ENCODE peak calls at places on chromosomes 11 and 22, in ten cellular contexts. I, T, C, H, A, Y, D, V, M and U are unnamed samples. For H3K9me3, the result is how much of the 10 kb centered on the place peaks cover.

GRCh38 chr11:19552684-19553083 is 160.0 kb upstream of the NAV2 start:
- DNase-seq in I (no peak), T (no peak), C (no peak), H (no peak), A (no peak), Y (no peak), D (no peak), V (no peak), M (no peak), U (no peak)

GRCh38 chr22:33034753-33035152 is 23.4 kb downstream of the SYN3 start:
- DNase-seq in I (peak), T (no peak), C (no peak), H (no peak), A (no peak), Y (no peak), D (no peak), V (no peak), M (no peak), U (no peak)

GRCh38 chr11:101003468-101003867 is 126.1 kb downstream of the PGR start:
- DNase-seq in I (no peak), T (no peak), C (no peak), H (no peak), A (no peak), Y (no peak), D (no peak), V (no peak), M (no peak), U (no peak)

GRCh38 chr11:130118636-130119387 is 40.8 kb upstream of the ST14 start:
- DNase-seq in I (no peak), T (peak), C (peak), H (no peak), A (no peak), Y (peak), D (no peak), V (no peak), M (no peak), U (no peak)

GRCh38 chr11:46916669-46917108 is 1.7 kb downstream of the LRP4 start:
- DNase-seq in I (peak), T (no peak), C (peak), H (peak), A (no peak), Y (no peak), D (peak), V (peak), M (peak), U (no peak)

GRCh38 chr22:42217019-42217751 is 53.3 kb downstream of the TCF20 start:
- DNase-seq in I (no peak), T (no peak), C (no peak), H (no peak), A (no peak), Y (no peak), D (no peak), V (no peak), M (peak), U (no peak)

GRCh38 chr11:120565436-120566155 is 54.0 kb downstream of the GRIK4 start:
- DNase-seq in I (no peak), T (no peak), C (no peak), H (no peak), A (no peak), Y (no peak), D (no peak), V (no peak), M (no peak), U (no peak)

GRCh38 chr11:4697583-4697982 is at the start of gene OR51E2:
- DNase-seq in I (no peak), T (no peak), C (no peak), H (no peak), A (no peak), Y (no peak), D (no peak), V (no peak), M (peak), U (no peak)

GRCh38 chr11:93192163-93192562 is 5.6 kb downstream of the SLC36A4 start:
- DNase-seq in I (no peak), T (no peak), C (no peak), H (no peak), A (no peak), Y (no peak), D (no peak), V (no peak), M (no peak), U (no peak)

GRCh38 chr22:39229688-39230260 is 15.0 kb downstream of the PDGFB start:
- DNase-seq in I (no peak), T (no peak), C (no peak), H (no peak), A (no peak), Y (no peak), D (no peak), V (no peak), M (no peak), U (no peak)

GRCh38 chr11:113289341-113290187 is 24.8 kb upstream of the TTC12 start:
- DNase-seq in I (peak), T (peak), C (peak), H (peak), A (no peak), Y (peak), D (peak), V (peak), M (peak), U (peak)

GRCh38 chr11:44611687-44612437 is 46.4 kb downstream of the CD82 start:
- DNase-seq in I (no peak), T (peak), C (peak), H (no peak), A (no peak), Y (peak), D (no peak), V (no peak), M (no peak), U (peak)

GRCh38 chr11:34305095-34305692 is 52.6 kb downstream of the ABTB2 start:
- DNase-seq in I (no peak), T (no peak), C (no peak), H (no peak), A (no peak), Y (no peak), D (no peak), V (no peak), M (no peak), U (no peak)

GRCh38 chr11:124716596-124716995 is 23.1 kb upstream of the NRGN start:
- DNase-seq in I (no peak), T (no peak), C (no peak), H (no peak), A (no peak), Y (no peak), D (no peak), V (no peak), M (no peak), U (no peak)

GRCh38 chr22:37529652-37530345 is 10.6 kb upstream of the CARD10 start:
- DNase-seq in I (no peak), T (no peak), C (no peak), H (no peak), A (no peak), Y (no peak), D (no peak), V (no peak), M (no peak), U (no peak)

GRCh38 chr22:22410121-22410520 is 98.4 kb downstream of the ZNF280B start:
- DNase-seq in I (no peak), T (no peak), C (no peak), H (peak), A (no peak), Y (no peak), D (no peak), V (peak), M (no peak), U (no peak)

GRCh38 chr11:12824281-12825041 is 150.2 kb downstream of the TEAD1 start:
- DNase-seq in I (peak), T (no peak), C (no peak), H (no peak), A (no peak), Y (no peak), D (peak), V (peak), M (no peak), U (no peak)

GRCh38 chr22:32558681-32559355 is 84.2 kb downstream of the FBXO7 start:
- DNase-seq in I (peak), T (no peak), C (no peak), H (peak), A (peak), Y (no peak), D (peak), V (peak), M (peak), U (no peak)

GRCh38 chr22:27845603-27846100 is 44.1 kb upstream of the MN1 start:
- DNase-seq in I (no peak), T (no peak), C (no peak), H (no peak), A (no peak), Y (no peak), D (no peak), V (no peak), M (no peak), U (no peak)

GRCh38 chr22:28025333-28025732 is 106.3 kb upstream of the PITPNB start:
- DNase-seq in I (no peak), T (no peak), C (no peak), H (no peak), A (no peak), Y (peak), D (no peak), V (peak), M (no peak), U (no peak)

GRCh38 chr11:12539570-12539969 is 134.7 kb upstream of the TEAD1 start:
- DNase-seq in I (no peak), T (no peak), C (no peak), H (no peak), A (no peak), Y (no peak), D (no peak), V (no peak), M (no peak), U (no peak)

GRCh38 chr11:25423436-25424184 is 908.3 kb upstream of the ANO3 start:
- DNase-seq in I (no peak), T (no peak), C (no peak), H (no peak), A (no peak), Y (no peak), D (no peak), V (no peak), M (no peak), U (no peak)

GRCh38 chr22:37248251-37248650 is 4.2 kb upstream of the RAC2 start:
- DNase-seq in I (no peak), T (no peak), C (no peak), H (no peak), A (no peak), Y (no peak), D (no peak), V (no peak), M (no peak), U (no peak)

GRCh38 chr11:85717360-85717927 is 31.4 kb upstream of the CCDC89 start:
- DNase-seq in I (no peak), T (no peak), C (no peak), H (no peak), A (no peak), Y (no peak), D (no peak), V (no peak), M (no peak), U (no peak)

GRCh38 chr22:20261848-20262581 is 6.1 kb downstream of the RTN4R start:
- DNase-seq in I (no peak), T (no peak), C (no peak), H (no peak), A (no peak), Y (no peak), D (no peak), V (no peak), M (no peak), U (no peak)

GRCh38 chr11:110162216-110162615 is 69.0 kb downstream of the ZC3H12C start:
- DNase-seq in I (no peak), T (no peak), C (no peak), H (no peak), A (no peak), Y (no peak), D (no peak), V (no peak), M (no peak), U (no peak)

GRCh38 chr22:23969071-23969470 is 2.4 kb downstream of the DDTL start:
- DNase-seq in I (no peak), T (no peak), C (no peak), H (no peak), A (no peak), Y (no peak), D (no peak), V (no peak), M (no peak), U (no peak)

GRCh38 chr11:78982377-78982925 is 407.8 kb upstream of the NARS2 start:
- DNase-seq in I (no peak), T (no peak), C (no peak), H (no peak), A (no peak), Y (no peak), D (no peak), V (no peak), M (peak), U (no peak)

GRCh38 chr11:66115638-66116410 is 45.8 kb downstream of the PACS1 start:
- DNase-seq in I (no peak), T (no peak), C (peak), H (no peak), A (no peak), Y (no peak), D (no peak), V (no peak), M (no peak), U (no peak)

DNA sequence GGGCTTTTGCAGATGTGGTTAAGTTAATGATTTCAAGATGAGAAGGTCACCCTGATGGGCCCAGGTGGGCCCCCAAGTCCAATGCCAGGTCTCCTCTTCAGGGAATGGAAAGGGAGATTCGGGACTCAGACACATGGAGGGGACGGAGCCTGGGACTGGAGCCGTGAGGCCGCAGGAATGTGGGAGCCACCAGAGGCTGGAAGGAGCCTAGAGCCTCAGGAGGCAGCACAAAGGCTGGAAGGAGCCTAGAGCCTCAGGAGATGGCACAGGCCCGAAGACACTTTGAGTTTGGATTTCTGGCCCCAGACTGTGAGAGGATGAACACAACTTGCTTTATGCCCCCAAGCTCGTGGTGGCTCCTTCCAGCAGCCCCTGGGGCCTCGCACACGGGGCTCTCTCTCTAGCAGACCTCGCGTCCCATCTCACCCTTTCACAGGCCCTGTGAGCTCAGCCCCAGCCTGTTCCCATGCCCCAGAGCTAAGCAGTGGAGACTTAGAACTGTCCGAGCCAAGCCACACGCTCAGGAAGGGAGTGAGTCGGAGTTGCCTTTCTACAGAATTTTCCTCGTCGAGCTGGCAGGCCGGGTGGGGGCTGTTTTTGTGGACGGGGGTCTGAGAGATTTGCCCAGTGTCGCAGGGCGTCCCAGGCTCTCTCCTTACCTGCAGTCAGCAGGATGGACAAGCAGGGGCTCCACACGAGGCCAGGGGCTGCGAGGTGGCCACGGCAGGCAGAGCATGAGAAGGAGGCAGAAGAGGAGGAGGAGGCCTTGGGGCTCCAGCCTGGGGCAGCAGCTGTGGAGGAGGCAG is 937.6 kb downstream of the BRD1 start:
- DNase-seq in I (no peak), T (no peak), C (no peak), H (no peak), A (no peak), Y (peak), D (peak), V (peak), M (no peak), U (no peak)
- H3K9me3 ChIP-seq in I (under half), T (under half), C (under half), H (under half), A (under half), Y (under half), D (under half), V (under half), M (under half), U (under half)

GRCh38 chr22:47626428-47627390 is 864.3 kb downstream of the TBC1D22A start:
- DNase-seq in I (no peak), T (no peak), C (no peak), H (no peak), A (no peak), Y (peak), D (no peak), V (no peak), M (no peak), U (no peak)
- H3K9me3 ChIP-seq in I (under half), T (under half), C (under half), H (under half), A (under half), Y (under half), D (under half), V (under half), M (under half), U (under half)

DNA sequence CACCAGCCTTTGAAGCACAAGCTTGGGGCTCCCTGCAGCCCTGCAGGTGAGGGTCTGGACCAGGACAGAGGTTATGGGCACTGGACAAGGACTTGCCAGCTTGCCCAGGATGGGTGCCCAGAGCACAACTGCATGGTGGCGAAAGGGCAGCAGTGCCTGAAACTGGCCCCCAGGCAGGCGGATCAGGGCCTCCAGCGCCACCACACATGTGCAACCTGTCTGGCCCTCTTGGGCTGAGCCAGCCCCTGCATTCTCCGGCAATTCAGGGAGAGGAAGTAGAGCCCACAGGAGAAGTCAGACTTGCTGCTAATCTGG is 18.8 kb downstream of the MB start:
- DNase-seq in I (no peak), T (no peak), C (no peak), H (peak), A (no peak), Y (no peak), D (no peak), V (no peak), M (no peak), U (no peak)
- H3K9me3 ChIP-seq in I (under half), T (under half), C (under half), H (under half), A (under half), Y (under half), D (under half), V (under half), M (under half), U (under half)

GRCh38 chr11:94655951-94656350 is 88.8 kb downstream of the PIWIL4 start:
- DNase-seq in I (no peak), T (no peak), C (no peak), H (no peak), A (no peak), Y (no peak), D (no peak), V (no peak), M (no peak), U (no peak)

GRCh38 chr11:94652735-94653284 is 85.6 kb downstream of the PIWIL4 start:
- DNase-seq in I (no peak), T (no peak), C (no peak), H (no peak), A (no peak), Y (no peak), D (no peak), V (no peak), M (no peak), U (no peak)

GRCh38 chr11:94655291-94655690 is 88.1 kb downstream of the PIWIL4 start:
- DNase-seq in I (no peak), T (no peak), C (no peak), H (no peak), A (no peak), Y (no peak), D (no peak), V (no peak), M (no peak), U (no peak)

GRCh38 chr11:94653561-94653960 is 86.4 kb downstream of the PIWIL4 start:
- DNase-seq in I (no peak), T (no peak), C (no peak), H (no peak), A (no peak), Y (no peak), D (no peak), V (no peak), M (no peak), U (no peak)

GRCh38 chr11:94654201-94654600 is 87.0 kb downstream of the PIWIL4 start:
- DNase-seq in I (no peak), T (no peak), C (no peak), H (no peak), A (no peak), Y (no peak), D (no peak), V (no peak), M (no peak), U (no peak)
- H3K9me3 ChIP-seq in I (under half), T (under half), C (under half), H (under half), A (under half), Y (under half), D (under half), V (under half), M (under half), U (under half)

DNA sequence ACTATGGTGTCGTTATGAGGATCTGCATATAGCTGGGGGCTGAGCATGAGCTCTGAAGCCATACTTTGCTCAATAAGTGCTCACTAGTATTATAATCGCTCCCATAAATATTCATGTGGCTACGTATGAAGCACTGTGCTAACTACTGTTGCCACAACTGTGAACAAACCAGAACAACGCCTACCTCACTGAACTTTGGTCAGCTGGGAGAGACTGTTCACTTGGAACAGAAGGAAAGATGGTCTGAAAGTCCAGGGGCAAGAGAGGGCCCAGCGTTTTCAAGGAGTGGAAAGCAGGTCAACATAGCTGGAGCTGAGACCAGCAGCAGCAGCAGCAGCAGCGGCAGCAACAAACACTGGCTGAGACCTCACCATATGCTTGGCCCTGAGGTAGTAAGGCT is 141.6 kb downstream of the EFCAB6 start:
- DNase-seq in I (no peak), T (no peak), C (no peak), H (no peak), A (no peak), Y (no peak), D (peak), V (no peak), M (peak), U (no peak)
- H3K9me3 ChIP-seq in I (under half), T (under half), C (under half), H (under half), A (under half), Y (under half), D (under half), V (under half), M (under half), U (under half)

GRCh38 chr22:47698906-47699305 is 936.5 kb downstream of the TBC1D22A start:
- DNase-seq in I (no peak), T (no peak), C (no peak), H (no peak), A (no peak), Y (no peak), D (no peak), V (no peak), M (no peak), U (no peak)
- H3K9me3 ChIP-seq in I (under half), T (under half), C (under half), H (under half), A (under half), Y (under half), D (under half), V (under half), M (under half), U (under half)

GRCh38 chr11:99803501-99803900 is 782.8 kb downstream of the CNTN5 start:
- DNase-seq in I (no peak), T (no peak), C (no peak), H (no peak), A (no peak), Y (no peak), D (no peak), V (no peak), M (no peak), U (no peak)
- H3K9me3 ChIP-seq in I (under half), T (under half), C (under half), H (under half), A (under half), Y (under half), D (under half), V (under half), M (under half), U (under half)

GRCh38 chr11:22659783-22660182 is 6.6 kb upstream of the GAS2 start:
- DNase-seq in I (no peak), T (no peak), C (no peak), H (no peak), A (no peak), Y (no peak), D (no peak), V (no peak), M (no peak), U (no peak)

GRCh38 chr11:22656128-22656527 is 10.3 kb upstream of the GAS2 start:
- DNase-seq in I (no peak), T (no peak), C (no peak), H (no peak), A (no peak), Y (no peak), D (no peak), V (no peak), M (no peak), U (no peak)

GRCh38 chr11:22657101-22657694 is 9.2 kb upstream of the GAS2 start:
- DNase-seq in I (no peak), T (no peak), C (peak), H (no peak), A (no peak), Y (no peak), D (no peak), V (no peak), M (no peak), U (no peak)
- H3K9me3 ChIP-seq in I (under half), T (under half), C (under half), H (under half), A (under half), Y (under half), D (under half), V (under half), M (under half), U (under half)

GRCh38 chr11:60561254-60561653 is 46.1 kb downstream of the MS4A13 start:
- DNase-seq in I (no peak), T (no peak), C (no peak), H (no peak), A (no peak), Y (no peak), D (no peak), V (no peak), M (no peak), U (no peak)
- H3K9me3 ChIP-seq in I (under half), T (under half), C (under half), H (under half), A (half or more), Y (under half), D (under half), V (under half), M (under half), U (under half)